ENCODE peak calls at places on chromosome 17, in five cellular contexts. U, E, M, C and F are unnamed samples.

GRCh38 chr17:80800775-80801391 is 190.8 kb upstream of the CHMP6 start:
- DNase-seq in U (peak), E (no peak), M (no peak), C (no peak), F (no peak)

GRCh38 chr17:81556175-81556691 is 4.1 kb upstream of the FAAP100 start:
- DNase-seq in U (peak), E (no peak), M (peak), C (no peak), F (no peak)

GRCh38 chr17:3665834-3666233 is 2.5 kb downstream of the TAX1BP3 start:
- DNase-seq in U (no peak), E (no peak), M (no peak), C (no peak), F (no peak)

GRCh38 chr17:7716901-7717755 is at the start of gene DNAH2:
- DNase-seq in U (peak), E (no peak), M (peak), C (peak), F (peak)

GRCh38 chr17:51260960-51261958 is 913 bp downstream of the UTP18 start:
- DNase-seq in U (peak), E (no peak), M (no peak), C (peak), F (no peak)

GRCh38 chr17:57357392-57357784 is 101.1 kb downstream of the MSI2 start:
- DNase-seq in U (peak), E (peak), M (no peak), C (no peak), F (no peak)

GRCh38 chr17:82334622-82335394 is 1.2 kb upstream of the SECTM1 start:
- DNase-seq in U (no peak), E (no peak), M (peak), C (no peak), F (no peak)

GRCh38 chr17:75544250-75544649 is 18.8 kb downstream of the LLGL2 start:
- DNase-seq in U (no peak), E (no peak), M (no peak), C (no peak), F (no peak)

GRCh38 chr17:52536466-52536865 is 378.0 kb upstream of the CA10 start:
- DNase-seq in U (no peak), E (no peak), M (no peak), C (no peak), F (no peak)

GRCh38 chr17:49101054-49101534 is 31.5 kb upstream of the B4GALNT2 start:
- DNase-seq in U (peak), E (no peak), M (peak), C (no peak), F (no peak)

GRCh38 chr17:58415371-58416055 is 1.8 kb downstream of the RNF43 start:
- DNase-seq in U (peak), E (no peak), M (no peak), C (no peak), F (no peak)

GRCh38 chr17:34533811-34534527 is 45.4 kb upstream of the TMEM132E start:
- DNase-seq in U (no peak), E (no peak), M (no peak), C (no peak), F (no peak)

GRCh38 chr17:2042355-2042929 is 620 bp downstream of the OVCA2 start:
- DNase-seq in U (no peak), E (no peak), M (no peak), C (peak), F (no peak)

GRCh38 chr17:56908061-56908542 is 5.7 kb downstream of the TRIM25 start:
- DNase-seq in U (no peak), E (no peak), M (no peak), C (no peak), F (no peak)

GRCh38 chr17:8681175-8681949 is 50.8 kb upstream of the MYH10 start:
- DNase-seq in U (no peak), E (no peak), M (peak), C (peak), F (no peak)

GRCh38 chr17:34567665-34568064 is 11.7 kb upstream of the TMEM132E start:
- DNase-seq in U (no peak), E (no peak), M (peak), C (peak), F (no peak)

GRCh38 chr17:16419929-16420271 is 4.5 kb downstream of the TRPV2 start:
- DNase-seq in U (no peak), E (no peak), M (peak), C (peak), F (peak)